ENCODE peak calls at places on chromosomes 6 and 20, in seven cellular contexts. Z is naive thymus-derived CD4-positive, alpha-beta T cell; S is cardiac muscle cell; Y is spleen; V is Peyer's patch; X is astrocyte; T is CD8-positive, alpha-beta memory T cell. J is an unnamed sample. For H3K4me1, the result is how much of the 10 kb centered on the place peaks cover.

GRCh38 chr6:11202513-11203305 is 29.8 kb downstream of the NEDD9 start:
- DNase-seq in Z (peak), S (no peak), Y (no peak), V (no peak), X (peak), T (no peak), J (no peak)

GRCh38 chr6:6236730-6237469 is 83.6 kb downstream of the F13A1 start:
- DNase-seq in Z (no peak), S (no peak), Y (no peak), V (no peak), X (no peak), T (no peak), J (no peak)

GRCh38 chr20:12700701-12701100 is 308.1 kb upstream of the SPTLC3 start:
- DNase-seq in Z (no peak), S (no peak), Y (no peak), V (no peak), X (no peak), T (no peak), J (no peak)

GRCh38 chr20:56945057-56945456 is 316.0 kb downstream of the TFAP2C start:
- DNase-seq in Z (no peak), S (no peak), Y (no peak), V (no peak), X (no peak), T (no peak), J (no peak)

GRCh38 chr6:16704706-16705402 is 56.4 kb downstream of the ATXN1 start:
- DNase-seq in Z (no peak), S (peak), Y (no peak), V (no peak), X (peak), T (no peak), J (no peak)

GRCh38 chr6:166825553-166826145 is 130.7 kb downstream of the RNASET2 start:
- DNase-seq in Z (no peak), S (no peak), Y (no peak), V (no peak), X (peak), T (no peak), J (no peak)

GRCh38 chr6:105587349-105588115 is 184.7 kb upstream of the PREP start:
- DNase-seq in Z (peak), S (no peak), Y (no peak), V (no peak), X (peak), T (peak), J (no peak)

GRCh38 chr20:62576815-62577214 is 65.5 kb upstream of the SLCO4A1 start:
- DNase-seq in Z (no peak), S (peak), Y (no peak), V (no peak), X (no peak), T (no peak), J (no peak)

GRCh38 chr6:77326029-77326428 is 137.3 kb downstream of the HTR1B start:
- DNase-seq in Z (no peak), S (no peak), Y (no peak), V (no peak), X (peak), T (no peak), J (no peak)

GRCh38 chr20:6702144-6702543 is 65.3 kb upstream of the BMP2 start:
- DNase-seq in Z (no peak), S (no peak), Y (no peak), V (no peak), X (no peak), T (no peak), J (no peak)

GRCh38 chr6:101110814-101111213 is 229.7 kb upstream of the ASCC3 start:
- DNase-seq in Z (no peak), S (no peak), Y (no peak), V (no peak), X (no peak), T (no peak), J (no peak)

GRCh38 chr6:11654876-11655275 is 117.3 kb downstream of the TMEM170B start:
- DNase-seq in Z (no peak), S (no peak), Y (no peak), V (no peak), X (peak), T (no peak), J (no peak)

GRCh38 chr20:13443690-13444089 is 195.0 kb downstream of the TASP1 start:
- DNase-seq in Z (no peak), S (no peak), Y (no peak), V (no peak), X (no peak), T (no peak), J (no peak)

GRCh38 chr20:21706345-21707195 is 1.1 kb downstream of the PAX1 start:
- DNase-seq in Z (no peak), S (no peak), Y (peak), V (no peak), X (no peak), T (no peak), J (no peak)

GRCh38 chr20:438581-439469 is 23.5 kb downstream of the TBC1D20 start:
- DNase-seq in Z (peak), S (no peak), Y (peak), V (peak), X (no peak), T (peak), J (no peak)

GRCh38 chr6:16278750-16279149 is 40.4 kb downstream of the GMPR start:
- DNase-seq in Z (no peak), S (no peak), Y (peak), V (no peak), X (no peak), T (no peak), J (no peak)

GRCh38 chr6:142187209-142187608 is 40.1 kb downstream of the VTA1 start:
- DNase-seq in Z (no peak), S (peak), Y (peak), V (no peak), X (peak), T (no peak), J (peak)

GRCh38 chr6:163338671-163339405 is 75.7 kb upstream of the QKI start:
- DNase-seq in Z (no peak), S (peak), Y (no peak), V (no peak), X (peak), T (no peak), J (peak)

GRCh38 chr6:4134841-4135664 is at the start of gene ECI2:
- DNase-seq in Z (peak), S (no peak), Y (peak), V (no peak), X (peak), T (no peak), J (peak)

GRCh38 chr6:117505337-117505736 is 22.9 kb downstream of the DCBLD1 start:
- DNase-seq in Z (no peak), S (no peak), Y (no peak), V (no peak), X (peak), T (no peak), J (no peak)

GRCh38 chr6:34593741-34594140 is 37.6 kb upstream of the SPDEF start:
- DNase-seq in Z (no peak), S (no peak), Y (no peak), V (no peak), X (no peak), T (no peak), J (no peak)

GRCh38 chr20:31949877-31950646 is 1.8 kb downstream of the PDRG1 start:
- DNase-seq in Z (no peak), S (no peak), Y (no peak), V (no peak), X (no peak), T (no peak), J (no peak)

GRCh38 chr20:51341581-51341980 is 200.9 kb downstream of the NFATC2 start:
- DNase-seq in Z (no peak), S (no peak), Y (peak), V (no peak), X (no peak), T (no peak), J (no peak)

GRCh38 chr20:51551186-51551585 is 8.7 kb upstream of the NFATC2 start:
- DNase-seq in Z (no peak), S (no peak), Y (no peak), V (no peak), X (no peak), T (no peak), J (no peak)

GRCh38 chr20:18645851-18646250 is 58.0 kb downstream of the DTD1 start:
- DNase-seq in Z (no peak), S (no peak), Y (no peak), V (no peak), X (no peak), T (no peak), J (no peak)

GRCh38 chr6:149468179-149468578 is 16.6 kb downstream of the ZC3H12D start:
- DNase-seq in Z (no peak), S (no peak), Y (peak), V (peak), X (no peak), T (no peak), J (no peak)
- H3K4me1 ChIP-seq in Z (under half), S (under half), Y (under half), V (under half), X (under half), T (under half), J (under half)

DNA sequence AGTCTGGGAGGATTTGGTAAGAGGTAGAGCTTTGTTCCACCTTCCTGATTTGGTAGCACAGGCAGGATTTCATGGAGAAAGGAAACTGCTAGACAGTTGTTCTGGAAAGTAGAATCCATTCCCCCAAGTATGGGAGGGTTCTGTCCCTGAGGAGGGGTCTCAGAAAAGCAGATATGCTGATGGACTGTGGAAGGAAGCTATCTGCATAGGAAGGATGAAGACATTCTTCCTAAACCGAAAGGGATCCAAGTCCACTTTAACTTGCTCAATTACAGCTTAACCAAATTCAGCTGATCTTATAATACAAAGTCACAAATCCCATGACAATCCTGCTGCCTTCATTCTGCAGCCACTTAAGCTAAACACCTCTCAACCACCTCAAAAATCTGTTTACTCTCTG is 2.6 kb downstream of the MAN1A1 start:
- DNase-seq in Z (no peak), S (no peak), Y (no peak), V (no peak), X (no peak), T (no peak), J (no peak)
- H3K4me3 ChIP-seq in Z (no peak), S (peak), Y (peak), V (peak), X (no peak), T (peak), J (peak)

GRCh38 chr6:32950010-32950409 is 2.9 kb downstream of the HLA-DMA start:
- DNase-seq in Z (no peak), S (no peak), Y (no peak), V (no peak), X (no peak), T (no peak), J (no peak)

GRCh38 chr6:32947552-32948465 is 5.1 kb downstream of the HLA-DMA start:
- DNase-seq in Z (peak), S (peak), Y (no peak), V (peak), X (no peak), T (peak), J (peak)

GRCh38 chr6:32952817-32953739 is at the start of gene HLA-DMA:
- DNase-seq in Z (peak), S (peak), Y (peak), V (peak), X (peak), T (peak), J (peak)

GRCh38 chr6:32949113-32949512 is 3.8 kb downstream of the HLA-DMA start:
- DNase-seq in Z (no peak), S (no peak), Y (no peak), V (no peak), X (no peak), T (no peak), J (no peak)

GRCh38 chr6:32950449-32950848 is 2.4 kb downstream of the HLA-DMA start:
- DNase-seq in Z (no peak), S (no peak), Y (no peak), V (no peak), X (no peak), T (no peak), J (no peak)
- H3K4me1 ChIP-seq in Z (under half), S (under half), Y (half or more), V (under half), X (under half), T (under half), J (under half)

DNA sequence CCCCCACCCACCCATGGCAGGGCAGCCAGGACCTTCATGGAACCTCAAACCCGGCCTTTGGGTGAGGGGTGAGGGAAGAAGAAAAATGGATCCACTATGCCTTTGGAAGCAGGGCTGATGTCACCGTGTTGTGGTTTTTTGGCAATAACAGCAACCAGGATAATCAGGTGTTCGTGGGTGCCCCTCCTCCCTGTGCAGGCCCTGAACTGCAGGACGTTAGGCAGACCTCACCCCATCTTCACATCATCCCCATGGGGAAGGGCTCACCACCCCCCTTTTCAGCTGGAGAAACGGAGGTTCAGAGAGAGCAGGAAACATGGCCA is 3.6 kb downstream of the GABRR2 start:
- DNase-seq in Z (no peak), S (no peak), Y (no peak), V (no peak), X (no peak), T (no peak), J (no peak)
- H3K4me3 ChIP-seq in Z (no peak), S (no peak), Y (no peak), V (no peak), X (no peak), T (no peak), J (no peak)

DNA sequence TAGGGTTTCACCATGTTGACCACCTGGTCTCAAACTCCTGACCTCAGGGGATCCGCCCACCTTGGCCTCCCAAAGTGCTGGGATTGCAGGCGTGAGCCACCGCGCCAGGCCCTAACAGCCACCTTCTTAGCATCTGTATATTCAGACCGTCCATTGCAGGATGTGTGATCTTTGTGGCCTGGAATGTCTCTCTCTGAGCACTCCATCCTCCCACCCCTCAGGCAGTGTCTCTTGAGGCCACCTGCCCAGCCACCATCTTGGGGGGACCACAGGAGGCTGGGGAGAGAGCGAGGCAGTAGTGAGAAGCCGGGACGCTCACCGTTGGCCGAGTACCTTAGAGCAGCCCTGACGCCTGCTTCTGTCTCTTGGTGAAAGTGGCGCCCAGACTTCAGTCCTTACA is 18.8 kb downstream of the DNAJC5 start:
- DNase-seq in Z (no peak), S (no peak), Y (no peak), V (no peak), X (no peak), T (no peak), J (no peak)
- H3K4me1 ChIP-seq in Z (under half), S (under half), Y (under half), V (under half), X (under half), T (under half), J (under half)

GRCh38 chr6:36917541-36918193 is 31.9 kb downstream of the C6orf89 start:
- DNase-seq in Z (no peak), S (no peak), Y (no peak), V (no peak), X (peak), T (no peak), J (no peak)

GRCh38 chr6:36920049-36920448 is 34.3 kb downstream of the C6orf89 start:
- DNase-seq in Z (no peak), S (no peak), Y (no peak), V (no peak), X (no peak), T (no peak), J (no peak)

GRCh38 chr6:36924131-36924530 is 30.4 kb upstream of the PI16 start:
- DNase-seq in Z (no peak), S (no peak), Y (no peak), V (no peak), X (no peak), T (no peak), J (no peak)

GRCh38 chr6:36924778-36925396 is 29.7 kb upstream of the PI16 start:
- DNase-seq in Z (no peak), S (no peak), Y (no peak), V (no peak), X (no peak), T (no peak), J (no peak)

DNA sequence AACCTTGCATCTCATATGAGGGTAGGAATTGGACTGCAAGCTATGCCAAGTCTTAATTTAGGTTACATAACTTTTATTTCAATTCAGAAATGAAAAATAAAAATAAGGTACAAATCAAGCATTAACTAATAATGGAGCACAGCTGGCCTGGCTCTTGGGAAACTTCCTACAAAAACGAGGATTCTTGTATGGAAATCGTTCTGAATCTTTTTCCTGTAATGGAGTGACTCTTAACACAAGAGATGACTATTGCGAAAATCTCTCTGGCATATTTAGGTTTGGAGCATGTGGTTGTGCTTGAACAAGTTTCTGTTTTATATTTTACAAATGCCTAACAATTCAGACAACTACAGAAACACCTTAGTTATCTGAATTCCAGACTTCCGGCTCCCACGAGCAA is 34.0 kb upstream of the PI16 start:
- DNase-seq in Z (no peak), S (no peak), Y (no peak), V (no peak), X (no peak), T (no peak), J (no peak)
- H3K4me3 ChIP-seq in Z (no peak), S (no peak), Y (no peak), V (no peak), X (no peak), T (no peak), J (no peak)

J was measured in HAP-1.